ENCODE peak calls at places on chromosome 11, in seven cellular contexts. One of them, this sample, is unnamed.

GRCh38 chr11:25734592-25735211 is 597.2 kb upstream of the ANO3 start:
- DNase-seq in cardiac muscle cell: peak
- DNase-seq in right lobe of liver: no peak
- DNase-seq in CD8-positive, alpha-beta T cell: no peak
- DNase-seq in lower lobe of right lung: no peak
- DNase-seq in neuronal stem cell: peak
- DNase-seq in astrocyte: peak
- DNase-seq in this sample: no peak

GRCh38 chr11:107508858-107509244 is 51.2 kb upstream of the CWF19L2 start:
- DNase-seq in cardiac muscle cell: no peak
- DNase-seq in CD8-positive, alpha-beta T cell: no peak
- DNase-seq in neuronal stem cell: no peak
- DNase-seq in astrocyte: no peak
- DNase-seq in lower lobe of right lung: no peak
- DNase-seq in right lobe of liver: no peak
- DNase-seq in this sample: no peak

GRCh38 chr11:34523053-34523452 is 9.5 kb upstream of the ELF5 start:
- DNase-seq in neuronal stem cell: no peak
- DNase-seq in astrocyte: no peak
- DNase-seq in lower lobe of right lung: no peak
- DNase-seq in right lobe of liver: no peak
- DNase-seq in cardiac muscle cell: no peak
- DNase-seq in CD8-positive, alpha-beta T cell: no peak
- DNase-seq in this sample: no peak

GRCh38 chr11:106706355-106706754 is 311.9 kb downstream of the GUCY1A2 start:
- DNase-seq in lower lobe of right lung: no peak
- DNase-seq in CD8-positive, alpha-beta T cell: no peak
- DNase-seq in astrocyte: peak
- DNase-seq in right lobe of liver: no peak
- DNase-seq in neuronal stem cell: no peak
- DNase-seq in cardiac muscle cell: no peak
- DNase-seq in this sample: no peak

GRCh38 chr11:119750056-119750455 is 21.1 kb upstream of the NECTIN1 start:
- DNase-seq in right lobe of liver: no peak
- DNase-seq in lower lobe of right lung: no peak
- DNase-seq in astrocyte: no peak
- DNase-seq in CD8-positive, alpha-beta T cell: no peak
- DNase-seq in cardiac muscle cell: no peak
- DNase-seq in neuronal stem cell: no peak
- DNase-seq in this sample: no peak

GRCh38 chr11:83007477-83007876 is 64.2 kb downstream of the RAB30 start:
- DNase-seq in neuronal stem cell: no peak
- DNase-seq in lower lobe of right lung: no peak
- DNase-seq in astrocyte: no peak
- DNase-seq in cardiac muscle cell: no peak
- DNase-seq in CD8-positive, alpha-beta T cell: no peak
- DNase-seq in right lobe of liver: no peak
- DNase-seq in this sample: no peak

GRCh38 chr11:72353861-72354260 is 80.5 kb downstream of the CLPB start:
- DNase-seq in CD8-positive, alpha-beta T cell: no peak
- DNase-seq in neuronal stem cell: no peak
- DNase-seq in astrocyte: no peak
- DNase-seq in lower lobe of right lung: no peak
- DNase-seq in cardiac muscle cell: no peak
- DNase-seq in right lobe of liver: no peak
- DNase-seq in this sample: no peak

GRCh38 chr11:122248939-122249338 is 132.9 kb upstream of the BLID start:
- DNase-seq in right lobe of liver: no peak
- DNase-seq in lower lobe of right lung: no peak
- DNase-seq in CD8-positive, alpha-beta T cell: no peak
- DNase-seq in neuronal stem cell: no peak
- DNase-seq in cardiac muscle cell: no peak
- DNase-seq in astrocyte: peak
- DNase-seq in this sample: no peak

GRCh38 chr11:103091810-103092524 is at the start of gene DCUN1D5:
- DNase-seq in cardiac muscle cell: peak
- DNase-seq in right lobe of liver: peak
- DNase-seq in neuronal stem cell: peak
- DNase-seq in lower lobe of right lung: peak
- DNase-seq in CD8-positive, alpha-beta T cell: peak
- DNase-seq in astrocyte: peak
- DNase-seq in this sample: peak

GRCh38 chr11:6612816-6613136 is 760 bp upstream of the TAF10 start:
- DNase-seq in CD8-positive, alpha-beta T cell: no peak
- DNase-seq in cardiac muscle cell: no peak
- DNase-seq in right lobe of liver: peak
- DNase-seq in neuronal stem cell: no peak
- DNase-seq in lower lobe of right lung: no peak
- DNase-seq in astrocyte: no peak
- DNase-seq in this sample: no peak

GRCh38 chr11:60130496-60130895 is 42.0 kb downstream of the MS4A2 start:
- DNase-seq in lower lobe of right lung: no peak
- DNase-seq in cardiac muscle cell: peak
- DNase-seq in right lobe of liver: no peak
- DNase-seq in astrocyte: no peak
- DNase-seq in neuronal stem cell: peak
- DNase-seq in CD8-positive, alpha-beta T cell: no peak
- DNase-seq in this sample: no peak

GRCh38 chr11:65861165-65861505 is 902 bp downstream of the MUS81 start:
- DNase-seq in cardiac muscle cell: no peak
- DNase-seq in CD8-positive, alpha-beta T cell: no peak
- DNase-seq in neuronal stem cell: no peak
- DNase-seq in right lobe of liver: no peak
- DNase-seq in astrocyte: no peak
- DNase-seq in lower lobe of right lung: no peak
- DNase-seq in this sample: no peak

GRCh38 chr11:95584180-95584579 is 205.4 kb downstream of the FAM76B start:
- DNase-seq in CD8-positive, alpha-beta T cell: no peak
- DNase-seq in neuronal stem cell: no peak
- DNase-seq in astrocyte: peak
- DNase-seq in right lobe of liver: no peak
- DNase-seq in cardiac muscle cell: no peak
- DNase-seq in lower lobe of right lung: no peak
- DNase-seq in this sample: no peak

GRCh38 chr11:76169473-76169881 is 36.8 kb downstream of the WNT11 start:
- DNase-seq in CD8-positive, alpha-beta T cell: no peak
- DNase-seq in neuronal stem cell: no peak
- DNase-seq in cardiac muscle cell: no peak
- DNase-seq in right lobe of liver: no peak
- DNase-seq in lower lobe of right lung: no peak
- DNase-seq in astrocyte: no peak
- DNase-seq in this sample: no peak

GRCh38 chr11:121486054-121486453 is 33.3 kb upstream of the SORL1-AS1 start:
- DNase-seq in astrocyte: no peak
- DNase-seq in lower lobe of right lung: no peak
- DNase-seq in right lobe of liver: no peak
- DNase-seq in neuronal stem cell: no peak
- DNase-seq in cardiac muscle cell: no peak
- DNase-seq in CD8-positive, alpha-beta T cell: no peak
- DNase-seq in this sample: no peak

GRCh38 chr11:86040919-86041318 is 28.0 kb downstream of the PICALM start:
- DNase-seq in neuronal stem cell: no peak
- DNase-seq in cardiac muscle cell: no peak
- DNase-seq in right lobe of liver: no peak
- DNase-seq in astrocyte: no peak
- DNase-seq in lower lobe of right lung: no peak
- DNase-seq in CD8-positive, alpha-beta T cell: no peak
- DNase-seq in this sample: no peak

GRCh38 chr11:96338910-96339703 is 3.9 kb downstream of the MAML2 start:
- DNase-seq in right lobe of liver: no peak
- DNase-seq in lower lobe of right lung: peak
- DNase-seq in astrocyte: peak
- DNase-seq in cardiac muscle cell: no peak
- DNase-seq in neuronal stem cell: no peak
- DNase-seq in CD8-positive, alpha-beta T cell: no peak
- DNase-seq in this sample: peak

GRCh38 chr11:74138572-74138971 is 32.2 kb downstream of the C2CD3 start:
- DNase-seq in right lobe of liver: no peak
- DNase-seq in neuronal stem cell: peak
- DNase-seq in cardiac muscle cell: peak
- DNase-seq in lower lobe of right lung: no peak
- DNase-seq in astrocyte: peak
- DNase-seq in CD8-positive, alpha-beta T cell: no peak
- DNase-seq in this sample: no peak

GRCh38 chr11:9137293-9138132 is 46.1 kb upstream of the SCUBE2 start:
- DNase-seq in right lobe of liver: peak
- DNase-seq in cardiac muscle cell: peak
- DNase-seq in neuronal stem cell: peak
- DNase-seq in CD8-positive, alpha-beta T cell: peak
- DNase-seq in lower lobe of right lung: peak
- DNase-seq in astrocyte: peak
- DNase-seq in this sample: peak

GRCh38 chr11:133821776-133822175 is 23.5 kb downstream of the SPATA19 start:
- DNase-seq in right lobe of liver: no peak
- DNase-seq in astrocyte: no peak
- DNase-seq in cardiac muscle cell: peak
- DNase-seq in neuronal stem cell: peak
- DNase-seq in lower lobe of right lung: no peak
- DNase-seq in CD8-positive, alpha-beta T cell: no peak
- DNase-seq in this sample: no peak

GRCh38 chr11:16770016-16770415 is 31.6 kb downstream of the C11orf58 start:
- DNase-seq in right lobe of liver: no peak
- DNase-seq in neuronal stem cell: no peak
- DNase-seq in CD8-positive, alpha-beta T cell: no peak
- DNase-seq in astrocyte: no peak
- DNase-seq in lower lobe of right lung: no peak
- DNase-seq in cardiac muscle cell: no peak
- DNase-seq in this sample: no peak

GRCh38 chr11:48116843-48117242 is 99.8 kb upstream of the OR4B1 start:
- DNase-seq in neuronal stem cell: no peak
- DNase-seq in CD8-positive, alpha-beta T cell: no peak
- DNase-seq in cardiac muscle cell: no peak
- DNase-seq in astrocyte: no peak
- DNase-seq in right lobe of liver: peak
- DNase-seq in lower lobe of right lung: no peak
- DNase-seq in this sample: no peak

GRCh38 chr11:102361100-102362021 is 14.3 kb downstream of the BIRC2 start:
- DNase-seq in cardiac muscle cell: no peak
- DNase-seq in neuronal stem cell: no peak
- DNase-seq in right lobe of liver: no peak
- DNase-seq in CD8-positive, alpha-beta T cell: peak
- DNase-seq in astrocyte: no peak
- DNase-seq in lower lobe of right lung: no peak
- DNase-seq in this sample: no peak

GRCh38 chr11:118290923-118291322 is 13.6 kb upstream of the CD3E start:
- DNase-seq in right lobe of liver: peak
- DNase-seq in lower lobe of right lung: no peak
- DNase-seq in CD8-positive, alpha-beta T cell: no peak
- DNase-seq in cardiac muscle cell: peak
- DNase-seq in neuronal stem cell: no peak
- DNase-seq in astrocyte: no peak
- DNase-seq in this sample: no peak

GRCh38 chr11:2250041-2250440 is 20.3 kb downstream of the ASCL2 start:
- DNase-seq in CD8-positive, alpha-beta T cell: no peak
- DNase-seq in neuronal stem cell: no peak
- DNase-seq in right lobe of liver: no peak
- DNase-seq in lower lobe of right lung: no peak
- DNase-seq in astrocyte: no peak
- DNase-seq in cardiac muscle cell: no peak
- DNase-seq in this sample: no peak

DNA sequence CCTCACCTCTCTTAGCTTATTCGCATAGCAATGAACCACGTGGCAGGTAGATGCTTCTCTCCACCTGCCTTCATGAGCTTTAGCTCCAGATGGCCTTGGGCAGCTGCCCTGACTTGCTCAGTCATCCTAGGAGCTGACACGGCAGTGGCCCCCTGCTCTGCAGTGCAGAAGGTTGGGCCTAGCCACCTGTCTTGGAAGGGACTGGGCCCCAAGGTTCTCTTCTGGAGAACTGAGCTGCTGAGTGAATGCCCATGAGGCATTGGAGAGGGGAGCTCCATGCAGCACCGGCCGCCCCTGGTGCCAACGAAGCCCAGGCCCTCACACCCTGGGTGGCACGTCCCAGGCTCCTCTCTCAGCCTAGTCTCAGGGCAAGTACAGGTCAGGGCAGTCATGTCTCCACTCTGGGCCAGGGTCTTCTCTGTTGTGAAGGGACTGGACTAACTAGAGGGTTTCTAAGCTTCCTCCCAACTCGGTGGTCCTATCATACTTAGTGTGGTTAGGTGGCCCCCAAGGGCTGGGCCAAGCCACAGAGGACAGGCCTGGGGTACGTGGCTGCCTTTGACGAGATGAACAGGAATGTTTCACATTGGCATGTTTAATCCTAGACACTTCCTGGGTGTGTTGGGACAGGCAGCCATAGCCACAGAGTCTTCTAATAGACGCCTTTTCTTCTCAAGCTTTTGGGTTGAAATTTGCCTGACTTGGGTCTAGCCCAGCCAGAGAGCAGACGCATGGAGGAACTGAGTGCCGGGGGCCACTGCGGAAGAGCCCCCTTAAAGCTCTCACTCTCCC is 47.9 kb downstream of the ALX4 start:
- DNase-seq in neuronal stem cell: no peak
- DNase-seq in right lobe of liver: no peak
- DNase-seq in astrocyte: no peak
- DNase-seq in lower lobe of right lung: no peak
- DNase-seq in cardiac muscle cell: no peak
- DNase-seq in CD8-positive, alpha-beta T cell: no peak
- DNase-seq in this sample: no peak
- H3K27ac ChIP-seq in neuronal stem cell: no peak
- H3K27ac ChIP-seq in right lobe of liver: no peak
- H3K27ac ChIP-seq in astrocyte: no peak
- H3K27ac ChIP-seq in lower lobe of right lung: no peak
- H3K27ac ChIP-seq in cardiac muscle cell: no peak
- H3K27ac ChIP-seq in CD8-positive, alpha-beta T cell: no peak
- H3K27ac ChIP-seq in this sample: no peak

GRCh38 chr11:61793084-61793828 is 545 bp downstream of the FEN1 start:
- DNase-seq in right lobe of liver: no peak
- DNase-seq in CD8-positive, alpha-beta T cell: no peak
- DNase-seq in lower lobe of right lung: no peak
- DNase-seq in astrocyte: no peak
- DNase-seq in cardiac muscle cell: no peak
- DNase-seq in neuronal stem cell: no peak
- DNase-seq in this sample: no peak
- H3K27ac ChIP-seq in right lobe of liver: peak
- H3K27ac ChIP-seq in CD8-positive, alpha-beta T cell: peak
- H3K27ac ChIP-seq in lower lobe of right lung: peak
- H3K27ac ChIP-seq in astrocyte: peak
- H3K27ac ChIP-seq in cardiac muscle cell: peak
- H3K27ac ChIP-seq in neuronal stem cell: peak
- H3K27ac ChIP-seq in this sample: peak

GRCh38 chr11:45655347-45655756 is 10.1 kb downstream of the CHST1 start:
- DNase-seq in astrocyte: peak
- DNase-seq in CD8-positive, alpha-beta T cell: peak
- DNase-seq in cardiac muscle cell: peak
- DNase-seq in neuronal stem cell: peak
- DNase-seq in right lobe of liver: peak
- DNase-seq in lower lobe of right lung: peak
- DNase-seq in this sample: no peak
- H3K27ac ChIP-seq in astrocyte: no peak
- H3K27ac ChIP-seq in CD8-positive, alpha-beta T cell: no peak
- H3K27ac ChIP-seq in cardiac muscle cell: no peak
- H3K27ac ChIP-seq in neuronal stem cell: no peak
- H3K27ac ChIP-seq in right lobe of liver: no peak
- H3K27ac ChIP-seq in lower lobe of right lung: no peak
- H3K27ac ChIP-seq in this sample: peak

DNA sequence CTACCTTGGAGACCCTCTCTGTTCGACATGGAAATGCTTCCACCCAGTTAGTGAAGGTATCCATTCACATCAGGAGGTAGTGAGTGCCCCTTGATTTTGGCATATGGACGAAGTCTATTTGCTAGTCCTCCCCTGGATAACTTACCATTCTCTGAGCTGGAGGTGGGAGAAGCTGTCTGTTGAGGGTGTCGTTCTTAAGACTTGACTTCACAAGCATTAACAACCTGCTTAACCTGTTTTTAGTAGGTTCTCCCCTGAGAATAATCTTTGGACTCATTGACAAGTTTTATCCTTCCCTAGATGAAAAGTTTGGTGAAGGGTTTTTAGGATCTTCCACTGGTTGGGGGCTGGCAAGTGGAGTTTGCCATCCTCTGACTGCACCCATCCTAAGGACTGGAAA is 1053.8 kb upstream of the CNTN5 start:
- DNase-seq in cardiac muscle cell: no peak
- DNase-seq in neuronal stem cell: no peak
- DNase-seq in lower lobe of right lung: no peak
- DNase-seq in right lobe of liver: no peak
- DNase-seq in astrocyte: no peak
- DNase-seq in CD8-positive, alpha-beta T cell: no peak
- DNase-seq in this sample: no peak
- H3K27ac ChIP-seq in cardiac muscle cell: no peak
- H3K27ac ChIP-seq in neuronal stem cell: no peak
- H3K27ac ChIP-seq in lower lobe of right lung: no peak
- H3K27ac ChIP-seq in right lobe of liver: no peak
- H3K27ac ChIP-seq in astrocyte: peak
- H3K27ac ChIP-seq in CD8-positive, alpha-beta T cell: no peak
- H3K27ac ChIP-seq in this sample: no peak

This sample was measured in caudate nucleus.